ENCODE peak calls at places on chromosomes 5 and 9, in five cellular contexts. L is left lung, Z is heart left ventricle, U is K562, V is A549. E is an unnamed sample.

GRCh38 chr5:179241764-179242370 is 103.4 kb downstream of the ADAMTS2 start:
- ATAC-seq in L (peak; percentile 33), U (no peak), Z (peak; percentile 36), V (no peak), E (no peak)

GRCh38 chr5:150779397-150780179 is 1.0 kb downstream of the SMIM3 start:
- ATAC-seq in V (no peak), U (no peak), L (no peak), Z (no peak), E (no peak)

GRCh38 chr9:4084440-4084818 is 215.4 kb downstream of the GLIS3 start:
- ATAC-seq in Z (peak; percentile 77), L (peak; percentile 59), U (no peak), V (no peak), E (peak; percentile 79)

GRCh38 chr5:8340739-8341344 is 471.9 kb downstream of the MTRR start:
- ATAC-seq in Z (no peak), V (peak; percentile 36), L (peak; percentile 68), U (no peak), E (no peak)

GRCh38 chr9:83520292-83520691 is 17.9 kb downstream of the FRMD3 start:
- ATAC-seq in L (no peak), U (no peak), V (no peak), Z (no peak), E (no peak)

GRCh38 chr5:96752341-96753016 is 55.3 kb downstream of the ERAP1 start:
- ATAC-seq in L (peak; percentile 67), U (peak; percentile 68), V (peak; percentile 60), Z (no peak), E (peak; percentile 57)

GRCh38 chr9:99873943-99874584 is 32.4 kb upstream of the STX17 start:
- ATAC-seq in L (no peak), V (no peak), U (no peak), Z (no peak), E (no peak)

GRCh38 chr5:41349846-41350245 is 136.5 kb upstream of the C6 start:
- ATAC-seq in V (no peak), L (no peak), U (no peak), Z (peak; percentile 51), E (no peak)

GRCh38 chr9:105413486-105414068 is 34.3 kb upstream of the FSD1L start:
- ATAC-seq in L (peak; percentile 64), U (peak; percentile 72), Z (peak; percentile 48), V (peak; percentile 88), E (peak; percentile 51)

GRCh38 chr9:107712390-107712789 is 222.8 kb upstream of the KLF4 start:
- ATAC-seq in V (peak; percentile 73), U (peak; percentile 59), L (peak; percentile 30), Z (no peak), E (no peak)

GRCh38 chr5:19855453-19855852 is 132.5 kb downstream of the CDH18 start:
- ATAC-seq in Z (no peak), U (no peak), L (no peak), V (no peak), E (no peak)

GRCh38 chr5:149853019-149853648 is 91.5 kb downstream of the PDE6A start:
- ATAC-seq in U (peak; percentile 96), Z (peak; percentile 59), V (peak; percentile 94), L (peak; percentile 91), E (peak; percentile 68)

GRCh38 chr5:175555168-175555745 is 76.9 kb downstream of the SFXN1 start:
- ATAC-seq in U (no peak), Z (no peak), L (no peak), V (no peak), E (no peak)

GRCh38 chr5:173547579-173547978 is 68.9 kb downstream of the BOD1 start:
- ATAC-seq in U (no peak), L (no peak), Z (no peak), V (no peak), E (no peak)

GRCh38 chr5:132462856-132463745 is 27.5 kb downstream of the IRF1 start:
- ATAC-seq in V (no peak), L (no peak), U (no peak), Z (no peak), E (no peak)

GRCh38 chr9:31597977-31598376 is 786.5 kb upstream of the ACO1 start:
- ATAC-seq in U (no peak), V (no peak), L (no peak), Z (no peak), E (no peak)

GRCh38 chr9:123087359-123087888 is 54.0 kb downstream of the GPR21 start:
- ATAC-seq in U (no peak), Z (peak; percentile 82), L (no peak), V (no peak), E (no peak)

GRCh38 chr9:123089040-123089439 is 55.6 kb downstream of the GPR21 start:
- ATAC-seq in Z (peak; percentile 47), L (no peak), V (no peak), U (no peak), E (no peak)

GRCh38 chr9:123083680-123084079 is 50.2 kb downstream of the GPR21 start:
- ATAC-seq in Z (no peak), U (no peak), V (no peak), L (no peak), E (no peak)

GRCh38 chr9:123084256-123084655 is 50.8 kb downstream of the GPR21 start:
- ATAC-seq in L (no peak), V (no peak), Z (no peak), U (no peak), E (no peak)

GRCh38 chr9:123085916-123086315 is 52.4 kb downstream of the GPR21 start:
- ATAC-seq in V (no peak), U (no peak), L (no peak), Z (no peak), E (no peak)
- H3K4me1 ChIP-seq in V (no peaks in the 10 kb centered on the region), U (no peaks in the 10 kb centered on the region), L (no peaks in the 10 kb centered on the region), Z (peaks cover 3% of the 10 kb centered on the region), E (no peaks in the 10 kb centered on the region)

DNA sequence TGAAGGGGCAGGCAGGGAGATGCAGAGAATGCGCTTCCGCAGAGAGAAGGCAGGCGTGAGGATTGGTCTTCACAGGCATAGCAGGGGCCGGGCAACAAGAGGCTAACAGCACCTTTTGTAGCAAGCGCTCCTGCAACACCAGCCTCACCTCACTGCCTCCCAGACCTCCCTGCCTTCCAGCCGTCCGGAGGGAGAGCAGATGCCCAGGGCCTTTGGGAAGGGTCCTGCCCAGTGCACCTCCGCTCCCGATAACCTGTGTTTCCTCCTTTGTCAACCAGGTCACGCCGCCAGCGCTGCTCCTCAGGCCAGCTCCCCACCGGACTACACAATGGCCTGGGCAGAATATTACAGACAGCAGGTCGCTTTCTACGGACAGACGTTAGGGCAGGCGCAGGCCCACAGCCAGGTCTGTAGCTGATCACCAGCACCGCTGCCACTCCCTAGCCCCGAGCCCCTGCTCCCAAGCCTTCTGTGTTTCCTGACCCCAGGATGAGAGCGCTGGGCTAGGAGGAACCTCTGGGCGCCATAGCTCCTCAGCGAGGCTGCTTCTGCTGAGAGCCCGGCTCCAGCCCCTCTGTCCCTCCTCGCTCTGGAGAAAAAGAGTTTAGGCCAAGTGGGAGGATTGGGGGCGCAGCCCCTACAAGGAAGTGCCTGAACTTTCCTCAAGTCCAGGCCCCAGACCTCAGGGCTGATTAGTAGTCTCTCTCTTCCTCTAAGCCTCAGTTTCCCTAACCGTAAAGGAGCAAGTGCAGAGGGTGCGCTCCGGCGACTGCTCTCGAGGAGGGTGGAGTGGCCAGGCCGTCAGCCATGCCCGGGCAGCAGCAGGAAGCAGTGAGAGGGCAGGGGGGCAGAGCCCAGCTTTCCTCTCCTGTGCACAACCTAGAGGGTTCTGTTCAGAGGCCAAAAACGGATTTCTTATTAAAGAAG is 28.4 kb upstream of the PRDM12 start:
- ATAC-seq in U (no peak), L (no peak), Z (no peak), V (no peak), E (no peak)
- H3K4me1 ChIP-seq in U (peaks cover 11% of the 10 kb centered on the region), L (no peaks in the 10 kb centered on the region), Z (peaks cover 2% of the 10 kb centered on the region), V (no peaks in the 10 kb centered on the region), E (no peaks in the 10 kb centered on the region)

DNA sequence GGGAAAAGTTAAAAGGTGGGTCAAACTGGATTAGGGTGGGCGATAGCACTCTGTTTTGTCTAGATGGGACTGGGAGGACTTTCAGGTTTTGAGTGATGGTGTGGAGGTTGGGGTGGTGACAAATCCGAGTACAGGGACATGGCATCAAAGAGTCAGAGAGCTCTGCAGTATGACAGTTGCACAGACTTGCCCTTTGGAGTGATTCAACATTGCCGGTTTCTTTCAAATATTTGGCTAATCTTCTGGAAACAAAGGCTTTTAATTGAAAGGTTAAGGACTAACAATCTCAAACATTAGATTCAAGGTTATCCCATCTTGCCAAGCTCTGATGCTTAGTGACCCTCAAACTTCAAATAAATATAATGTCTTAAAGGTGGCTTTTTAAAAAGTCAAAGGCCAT is 11.8 kb downstream of the DAB2 start:
- ATAC-seq in V (no peak), Z (no peak), U (peak; percentile 32), L (no peak), E (no peak)
- H3K4me1 ChIP-seq in V (peaks cover 26% of the 10 kb centered on the region), Z (peaks cover 59% of the 10 kb centered on the region), U (no peaks in the 10 kb centered on the region), L (peaks cover 71% of the 10 kb centered on the region), E (peaks cover 20% of the 10 kb centered on the region)

GRCh38 chr5:31251032-31251431 is 57.5 kb downstream of the CDH6 start:
- ATAC-seq in L (no peak), V (no peak), U (no peak), Z (no peak), E (no peak)
- H3K4me1 ChIP-seq in L (no peaks in the 10 kb centered on the region), V (no peaks in the 10 kb centered on the region), U (no peaks in the 10 kb centered on the region), Z (no peaks in the 10 kb centered on the region), E (no peaks in the 10 kb centered on the region)

DNA sequence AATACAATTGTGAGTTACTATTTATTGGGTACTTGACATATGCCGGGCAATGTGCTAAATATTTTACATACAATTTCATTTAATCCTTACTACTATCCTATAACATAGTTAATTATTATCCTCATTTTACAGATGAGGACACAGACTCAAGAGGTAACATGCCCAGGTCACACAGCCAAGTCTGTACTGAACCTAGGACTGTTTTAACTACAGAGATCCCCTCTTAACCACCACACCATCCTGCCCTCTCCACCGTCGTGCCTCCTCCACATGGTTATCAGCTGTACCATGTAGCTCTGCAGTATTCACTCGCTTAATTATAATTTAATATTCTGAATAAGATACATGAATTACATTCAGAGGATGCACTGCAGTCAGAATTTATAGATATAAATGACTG is 5.3 kb downstream of the RAB14 start:
- ATAC-seq in Z (no peak), V (no peak), L (peak; percentile 6), U (peak; percentile 58), E (no peak)
- H3K4me1 ChIP-seq in Z (peaks cover 89% of the 10 kb centered on the region), V (peaks cover 85% of the 10 kb centered on the region), L (peaks cover 92% of the 10 kb centered on the region), U (peaks cover 7% of the 10 kb centered on the region), E (peaks cover 94% of the 10 kb centered on the region)

GRCh38 chr5:6810641-6811405 is 97.6 kb downstream of the TENT4A start:
- ATAC-seq in Z (no peak), V (no peak), U (no peak), L (no peak), E (no peak)

GRCh38 chr5:6818594-6819512 is 105.6 kb downstream of the TENT4A start:
- ATAC-seq in Z (no peak), V (no peak), L (no peak), U (no peak), E (no peak)

GRCh38 chr5:6812800-6813731 is 99.8 kb downstream of the TENT4A start:
- ATAC-seq in V (no peak), U (no peak), L (peak; percentile 93), Z (peak; percentile 22), E (no peak)

GRCh38 chr5:6812091-6812490 is 98.9 kb downstream of the TENT4A start:
- ATAC-seq in L (no peak), V (no peak), U (no peak), Z (no peak), E (no peak)

GRCh38 chr5:6814816-6815215 is 101.6 kb downstream of the TENT4A start:
- ATAC-seq in V (no peak), U (no peak), L (no peak), Z (no peak), E (no peak)
- H3K4me1 ChIP-seq in V (no peaks in the 10 kb centered on the region), U (no peaks in the 10 kb centered on the region), L (no peaks in the 10 kb centered on the region), Z (no peaks in the 10 kb centered on the region), E (no peaks in the 10 kb centered on the region)

GRCh38 chr5:88826959-88827585 is 55.9 kb downstream of the MEF2C start:
- ATAC-seq in U (peak; percentile 80), V (no peak), L (peak; percentile 83), Z (peak; percentile 93), E (peak; percentile 79)
- H3K4me1 ChIP-seq in U (no peaks in the 10 kb centered on the region), V (no peaks in the 10 kb centered on the region), L (peaks cover 61% of the 10 kb centered on the region), Z (peaks cover 79% of the 10 kb centered on the region), E (peaks cover 5% of the 10 kb centered on the region)

E was measured in gastroesophageal sphincter.